ENCODE peak calls at places on chromosome 21, in five cellular contexts. X is fibroblast of mammary gland, C is A549, R is Peyer's patch, A is uterus. E is an unnamed sample.

GRCh38 chr21:44910229-44911065 is 10.3 kb downstream of the ITGB2 start:
- DNase-seq in X (no peak), C (no peak), R (no peak), A (no peak), E (no peak)

GRCh38 chr21:45294509-45295291 is 7.0 kb upstream of the POFUT2 start:
- DNase-seq in X (peak; percentile 99), C (no peak), R (peak; percentile 67), A (peak; percentile 92), E (peak; percentile 88)

GRCh38 chr21:37264808-37265207 is 2.3 kb downstream of the VPS26C start:
- DNase-seq in X (no peak), C (no peak), R (no peak), A (no peak), E (no peak)

GRCh38 chr21:45586289-45586858 is 44.1 kb upstream of the SLC19A1 start:
- DNase-seq in X (no peak), C (no peak), R (no peak), A (no peak), E (no peak)

GRCh38 chr21:14382486-14382834 is 486 bp downstream of the HSPA13 start:
- DNase-seq in X (peak; percentile 17), C (no peak), R (no peak), A (no peak), E (peak; percentile 2)

GRCh38 chr21:45080639-45081414 is 6.4 kb downstream of the ADARB1 start:
- DNase-seq in X (peak; percentile 41), C (no peak), R (no peak), A (peak; percentile 62), E (no peak)

GRCh38 chr21:44352253-44352860 is 1.1 kb upstream of the TRPM2 start:
- DNase-seq in X (no peak), C (no peak), R (no peak), A (no peak), E (no peak)

GRCh38 chr21:32771134-32771523 is 426 bp downstream of the PAXBP1 start:
- DNase-seq in X (peak; percentile 62), C (peak; percentile 20), R (no peak), A (peak; percentile 51), E (no peak)

GRCh38 chr21:10627316-10627863 is 106.0 kb downstream of the TPTE start:
- DNase-seq in X (no peak), C (no peak), R (no peak), A (no peak), E (no peak)

GRCh38 chr21:30194701-30195299 is 21.1 kb downstream of the CLDN8 start:
- DNase-seq in X (peak; percentile 57), C (no peak), R (no peak), A (no peak), E (no peak)

GRCh38 chr21:14260459-14260764 is 44.5 kb downstream of the RBM11 start:
- DNase-seq in X (no peak), C (no peak), R (no peak), A (no peak), E (no peak)

GRCh38 chr21:17462276-17462981 is 50.4 kb upstream of the CXADR start:
- DNase-seq in X (peak; percentile 56), C (peak; percentile 25), R (peak; percentile 80), A (no peak), E (no peak)

GRCh38 chr21:45556645-45557601 is 14.7 kb upstream of the SLC19A1 start:
- DNase-seq in X (peak; percentile 47), C (no peak), R (peak; percentile 47), A (no peak), E (no peak)

GRCh38 chr21:36246080-36246631 is 73.8 kb upstream of the MORC3 start:
- DNase-seq in X (no peak), C (no peak), R (no peak), A (no peak), E (no peak)

GRCh38 chr21:25568230-25568629 is 39.1 kb downstream of the MRPL39 start:
- DNase-seq in X (peak; percentile 69), C (no peak), R (no peak), A (no peak), E (no peak)

GRCh38 chr21:25569711-25570110 is 37.6 kb downstream of the MRPL39 start:
- DNase-seq in X (no peak), C (no peak), R (no peak), A (no peak), E (no peak)

GRCh38 chr21:25566645-25567044 is 40.6 kb downstream of the MRPL39 start:
- DNase-seq in X (no peak), C (no peak), R (no peak), A (no peak), E (no peak)

GRCh38 chr21:25567472-25567871 is 39.8 kb downstream of the MRPL39 start:
- DNase-seq in X (no peak), C (no peak), R (no peak), A (no peak), E (no peak)

DNA sequence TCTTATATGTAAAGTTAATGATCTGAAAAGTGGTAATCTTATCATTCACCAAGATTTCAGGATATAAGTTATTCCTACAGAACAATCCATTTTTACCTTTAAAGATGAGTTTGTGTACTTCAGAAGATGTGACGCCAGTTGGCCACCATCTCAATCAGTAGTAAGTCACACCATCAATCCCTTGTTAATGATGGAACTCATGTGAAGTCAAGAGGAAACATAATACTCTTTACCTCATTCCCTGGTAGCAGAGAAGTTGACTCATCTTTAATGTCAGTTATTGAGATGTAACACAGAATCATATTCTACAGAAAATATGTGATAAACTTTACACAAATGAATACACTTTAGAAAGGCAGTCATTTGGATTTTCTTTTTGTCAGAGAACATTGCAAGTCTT is 38.2 kb downstream of the MRPL39 start:
- DNase-seq in X (peak; percentile 40), C (no peak), R (no peak), A (no peak), E (no peak)
- H3K4me3 ChIP-seq in X (no peak overlapping the region), C (no peak overlapping the region), R (no peak overlapping the region), A (no peak overlapping the region), E (no peak overlapping the region)

DNA sequence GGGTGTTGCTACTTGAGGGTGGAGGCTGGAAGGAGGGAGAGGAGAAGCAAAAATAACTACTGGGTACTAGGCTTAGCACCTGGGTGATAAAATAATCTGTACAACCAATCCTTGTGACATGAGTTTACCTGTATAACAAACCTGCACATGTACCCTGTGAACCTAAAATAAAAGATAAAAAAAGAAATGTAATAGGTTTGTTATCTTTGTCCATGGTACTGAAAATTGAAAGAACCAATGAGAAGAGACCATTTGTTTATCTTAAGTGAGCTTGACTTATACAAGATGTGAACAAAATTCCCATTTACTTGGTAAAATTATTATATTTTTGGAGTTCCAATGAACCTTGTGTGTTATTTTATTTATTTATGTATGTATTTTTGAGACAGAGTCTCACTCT is 11.1 kb upstream of the USP25 start:
- DNase-seq in X (no peak), C (no peak), R (no peak), A (no peak), E (no peak)
- TF ChIP-seq CTCF in X (no peak), C (no peak), R (no peak), A (no peak), E (no peak)

DNA sequence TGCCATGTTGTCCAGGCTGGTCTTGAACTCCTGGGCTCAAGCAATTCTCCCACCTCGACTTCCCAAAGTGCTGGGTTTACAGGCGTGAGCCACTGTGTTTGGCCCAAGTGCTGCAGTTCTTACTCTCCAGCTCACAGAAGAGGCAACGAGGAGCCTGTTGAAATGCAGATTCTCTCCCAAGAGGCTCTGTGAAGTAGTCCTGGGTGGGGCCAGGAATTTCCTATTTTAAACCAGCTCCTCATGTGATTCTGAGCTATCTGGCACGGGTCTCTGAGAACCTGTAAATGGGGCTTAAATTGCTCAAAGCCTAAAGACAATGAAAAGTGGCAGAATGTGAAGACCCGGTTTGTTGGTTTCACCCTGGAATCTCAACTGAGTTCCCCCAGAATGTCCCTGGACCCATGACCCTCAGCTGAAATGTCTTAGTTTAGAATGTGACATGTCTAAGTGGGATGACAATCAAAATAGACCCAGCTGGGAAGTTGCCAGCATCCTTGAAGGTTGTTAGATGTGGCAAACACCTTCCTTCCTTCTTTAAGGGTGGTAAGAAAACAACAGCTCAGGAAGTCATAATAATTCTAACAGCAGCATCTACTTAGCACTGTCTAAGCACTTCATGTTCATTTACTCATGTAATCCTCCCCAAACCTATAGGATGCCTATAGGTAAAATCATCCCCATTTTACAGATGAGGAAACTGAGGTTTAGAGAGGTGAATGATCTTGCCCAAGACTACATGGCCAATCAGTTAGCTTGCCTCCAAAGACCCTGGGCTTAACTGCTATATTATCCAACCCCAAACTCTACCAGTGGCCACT is 20.8 kb upstream of the ATP5PO start:
- DNase-seq in X (peak; percentile 40), C (no peak), R (no peak), A (no peak), E (no peak)
- H3K4me3 ChIP-seq in X (no peak overlapping the region), C (no peak overlapping the region), R (no peak overlapping the region), A (no peak overlapping the region), E (no peak overlapping the region)

GRCh38 chr21:42654179-42654912 is 925 bp downstream of the PDE9A start:
- DNase-seq in X (no peak), C (peak; percentile 53), R (no peak), A (no peak), E (no peak)
- TF ChIP-seq CTCF in X (no peak), C (no peak), R (no peak), A (no peak), E (no peak)

GRCh38 chr21:39344848-39345247 is 4.0 kb downstream of the HMGN1 start:
- DNase-seq in X (no peak), C (no peak), R (no peak), A (no peak), E (no peak)
- H3K4me3 ChIP-seq in X (no peak overlapping the region), C (no peak overlapping the region), R (no peak overlapping the region), A (no peak overlapping the region), E (peak overlapping the region; percentile 92)

DNA sequence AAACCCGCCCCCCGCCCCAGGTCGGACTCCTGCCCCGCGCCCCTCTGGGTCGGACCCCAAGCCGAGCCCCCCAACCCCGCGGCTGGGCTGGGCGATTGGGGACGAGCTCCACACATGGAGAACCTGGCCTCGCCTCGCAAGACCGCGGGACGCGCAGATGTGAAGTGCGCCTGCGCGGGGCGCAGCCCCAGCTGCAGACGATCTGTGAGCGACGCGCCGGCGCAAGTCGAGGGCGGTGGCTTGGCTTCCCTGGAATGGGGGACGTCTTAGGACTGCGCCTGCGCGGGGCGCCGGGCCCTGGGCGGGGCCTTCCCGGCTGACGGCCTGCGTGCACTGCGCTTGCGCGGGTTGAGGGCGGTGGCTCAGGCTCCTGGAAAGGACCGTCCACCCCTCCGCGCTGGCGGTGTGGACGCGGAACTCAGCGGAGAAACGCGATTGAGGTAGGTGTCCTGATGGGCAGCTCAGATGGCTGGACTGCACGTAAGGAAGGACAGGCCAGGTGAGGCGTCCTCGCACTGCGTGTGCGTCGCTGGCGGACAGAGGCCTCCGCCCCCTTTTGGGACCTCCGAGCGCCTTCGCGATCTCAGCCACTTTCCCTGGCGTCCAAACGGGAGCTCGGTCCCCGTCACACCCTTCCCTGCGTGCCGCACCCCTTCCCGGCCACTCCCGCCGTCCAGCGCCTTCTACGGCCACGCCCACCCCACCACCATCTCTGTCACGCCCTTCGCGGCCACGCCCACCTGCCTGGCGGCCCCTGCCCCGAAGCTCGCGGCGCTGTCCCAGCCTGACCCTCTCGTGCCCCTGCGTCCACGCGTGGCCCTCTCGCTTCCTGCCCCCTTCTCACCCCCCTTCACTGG is at the start of gene PRMT2:
- DNase-seq in X (peak; percentile 95), C (peak; percentile 93), R (peak; percentile 99), A (peak; percentile 98), E (peak; percentile 88)
- TF ChIP-seq CTCF in X (no peak), C (no peak), R (peak; percentile 7), A (no peak), E (no peak)

E was measured in HFF-Myc.